ENCODE peak calls at places on chromosomes 7 and 10, in ten cellular contexts. J, B, H, F, C, Q, K, L, V and W are unnamed samples. For H3K4me1, the result is how much of the 10 kb centered on the place peaks cover.

GRCh38 chr10:62613429-62613828 is 191.1 kb upstream of the ADO start:
- DNase-seq in H (no peak), L (no peak), Q (peak), F (no peak), B (no peak), V (no peak), J (no peak), K (no peak), C (no peak), W (no peak)

GRCh38 chr7:37218956-37219355 is 229.7 kb downstream of the ELMO1 start:
- DNase-seq in F (no peak), C (peak), J (no peak), H (no peak), Q (no peak), L (no peak), K (no peak), V (no peak), B (no peak), W (no peak)

GRCh38 chr10:8138471-8138870 is 84.0 kb downstream of the GATA3 start:
- DNase-seq in F (no peak), H (no peak), B (no peak), L (no peak), C (no peak), Q (no peak), V (no peak), K (no peak), J (no peak), W (no peak)

GRCh38 chr7:157845203-157845810 is 508.5 kb downstream of the DNAJB6 start:
- DNase-seq in J (no peak), V (no peak), C (no peak), K (no peak), F (no peak), L (no peak), H (no peak), B (no peak), Q (no peak), W (no peak)

GRCh38 chr7:78487464-78487863 is 688.9 kb downstream of the PHTF2 start:
- DNase-seq in K (no peak), J (no peak), F (no peak), H (no peak), C (no peak), L (peak), V (no peak), B (no peak), Q (no peak), W (no peak)

GRCh38 chr7:117630501-117630900 is 150.7 kb downstream of the CFTR start:
- DNase-seq in V (no peak), B (no peak), Q (no peak), F (no peak), H (no peak), C (no peak), K (no peak), J (no peak), L (no peak), W (no peak)

GRCh38 chr10:76432274-76433012 is 1001.0 kb downstream of the LRMDA start:
- DNase-seq in K (peak), C (peak), B (no peak), Q (no peak), L (peak), H (no peak), J (no peak), F (peak), V (no peak), W (peak)

GRCh38 chr10:1119501-1119900 is 63.3 kb downstream of the WDR37 start:
- DNase-seq in J (no peak), K (no peak), B (no peak), V (no peak), Q (no peak), F (no peak), C (no peak), L (no peak), H (peak), W (no peak)

GRCh38 chr7:95169678-95170077 is 154.7 kb downstream of the PON1 start:
- DNase-seq in L (no peak), B (no peak), H (no peak), C (no peak), J (no peak), V (no peak), K (no peak), Q (no peak), F (no peak), W (no peak)

GRCh38 chr10:5291501-5292195 is 73.1 kb upstream of the UCN3 start:
- DNase-seq in L (no peak), F (peak), V (peak), J (no peak), Q (peak), C (peak), H (peak), B (no peak), K (peak), W (no peak)
- TF ChIP-seq EP300 in L (no peak), F (no peak), V (peak), J (no peak), Q (peak), C (no peak), H (no peak), B (no peak), K (no peak), W (no peak)

DNA sequence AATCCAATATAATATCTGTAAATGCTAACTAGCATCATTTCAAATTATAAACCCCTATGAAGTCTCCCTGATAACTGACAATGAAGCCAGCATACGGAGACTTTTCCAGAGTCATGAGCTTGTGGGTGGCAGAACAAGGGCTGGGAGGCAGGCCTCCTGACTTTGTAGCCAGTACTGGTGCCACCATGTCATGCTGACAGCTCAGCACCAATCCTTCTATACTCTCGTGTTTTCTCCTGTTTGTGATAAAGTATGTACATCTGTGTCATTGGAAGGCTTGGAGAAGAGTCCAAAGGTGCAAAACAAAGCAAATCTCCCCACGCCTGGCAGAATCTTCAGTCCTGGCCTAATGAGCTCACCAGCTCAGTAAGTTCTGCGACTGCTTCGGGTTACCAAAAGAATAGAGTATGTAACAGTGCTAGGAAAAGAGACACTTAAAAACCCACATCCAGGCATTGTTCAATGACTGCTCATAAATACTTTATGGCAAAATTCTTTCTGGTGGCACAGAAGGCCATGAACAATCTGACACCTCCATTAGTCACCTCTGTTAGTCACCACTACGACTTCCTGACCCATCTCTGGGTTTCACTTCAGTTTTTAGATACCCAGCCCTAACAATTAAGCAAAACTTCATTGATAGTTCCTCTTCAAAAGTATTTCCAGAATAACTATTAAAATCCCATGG is 24.5 kb downstream of the STEAP1 start:
- DNase-seq in V (no peak), Q (peak), C (no peak), H (no peak), L (no peak), K (no peak), F (no peak), B (no peak), J (peak), W (no peak)
- H3K4me3 ChIP-seq in V (no peak), Q (no peak), C (no peak), H (no peak), L (peak), K (no peak), F (no peak), B (no peak), J (no peak), W (no peak)

GRCh38 chr10:88991900-88992237 is 1.3 kb downstream of the FAS start:
- DNase-seq in H (no peak), Q (no peak), K (no peak), L (no peak), V (no peak), F (no peak), J (no peak), C (no peak), B (no peak), W (no peak)
- H3K4me1 ChIP-seq in H (half or more), Q (under half), K (half or more), L (under half), V (under half), F (under half), J (under half), C (half or more), B (half or more), W (under half)

DNA sequence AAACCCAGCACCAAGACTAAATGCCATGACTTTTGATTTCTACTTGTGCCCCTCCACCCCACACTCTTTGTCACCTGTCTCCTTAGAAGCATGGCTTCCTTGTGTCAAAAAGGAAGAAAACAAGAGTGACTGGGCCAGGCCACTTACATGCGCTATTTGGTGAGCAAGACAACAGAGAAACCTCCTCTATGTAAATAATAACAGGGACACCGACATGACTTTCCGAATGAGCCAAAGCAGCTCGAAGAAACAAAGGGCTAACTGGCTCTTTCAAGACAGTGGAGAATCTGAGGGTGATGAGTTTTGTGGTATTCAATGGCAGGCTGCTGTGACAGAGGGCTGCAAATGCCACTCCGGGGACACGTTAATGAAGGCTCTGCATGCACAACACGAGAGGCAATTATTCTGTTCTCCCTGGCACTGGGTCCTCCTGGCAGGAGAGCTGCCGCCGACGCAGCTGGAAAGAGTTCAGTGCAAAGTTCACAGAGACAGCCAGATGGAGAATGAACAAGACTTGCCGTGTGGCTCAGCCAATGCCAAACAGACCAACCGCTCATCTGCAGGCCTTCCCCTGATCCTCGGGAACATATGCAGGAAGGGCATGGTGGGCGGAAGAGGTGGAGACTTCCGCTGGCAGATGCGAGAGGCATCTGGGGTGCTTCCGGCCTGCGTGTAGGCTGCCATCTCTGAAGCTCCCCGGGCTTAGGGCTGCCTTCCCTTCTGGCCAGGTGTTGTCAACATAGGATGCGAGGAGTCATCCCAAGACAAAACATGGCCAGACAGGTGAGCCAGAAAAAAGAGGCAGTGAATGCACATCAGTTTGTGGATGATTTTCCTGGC is 59.1 kb upstream of the SMNDC1 start:
- DNase-seq in F (peak), Q (no peak), C (no peak), K (no peak), H (no peak), B (no peak), L (no peak), V (no peak), J (no peak), W (no peak)
- TF ChIP-seq EP300 in F (no peak), Q (no peak), C (no peak), K (no peak), H (no peak), B (no peak), L (no peak), V (no peak), J (no peak), W (no peak)

GRCh38 chr10:104046651-104047050 is 39.0 kb downstream of the COL17A1 start:
- DNase-seq in V (no peak), H (no peak), J (no peak), F (no peak), Q (no peak), C (no peak), B (no peak), L (no peak), K (no peak), W (no peak)
- H3K4me3 ChIP-seq in V (no peak), H (no peak), J (no peak), F (no peak), Q (no peak), C (no peak), B (no peak), L (no peak), K (no peak), W (no peak)

DNA sequence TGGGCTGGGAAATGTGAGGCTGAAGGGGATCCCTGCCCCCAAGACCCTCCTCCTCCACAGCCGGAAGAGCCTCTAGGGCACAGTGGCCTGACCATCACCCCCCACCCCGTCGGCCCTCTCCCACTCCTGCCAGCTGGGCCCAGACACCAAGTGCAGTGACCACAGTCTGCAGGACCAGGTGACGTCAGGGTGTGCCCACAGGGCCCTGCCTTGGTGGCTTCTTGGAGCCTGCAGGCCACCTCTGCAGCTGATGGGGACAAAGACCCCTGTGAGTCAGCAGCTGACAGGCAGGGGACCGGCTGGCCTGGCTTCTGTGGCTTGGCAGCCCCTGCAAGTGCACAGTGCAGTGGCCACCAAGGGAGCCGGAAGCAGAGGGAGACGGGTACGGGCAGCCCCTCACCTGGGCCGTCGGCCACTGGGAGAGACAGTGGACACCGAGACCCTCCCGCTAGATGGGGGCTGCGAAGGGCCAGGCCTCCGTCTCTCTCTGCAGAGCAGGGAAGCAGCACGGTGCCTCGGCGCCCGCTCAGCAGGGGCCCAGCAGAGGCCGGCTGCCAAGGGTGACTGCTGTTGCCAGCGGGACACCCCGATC is 274.6 kb downstream of the ELFN1 start:
- DNase-seq in H (no peak), C (no peak), F (no peak), K (peak), J (no peak), L (no peak), Q (no peak), V (no peak), B (no peak), W (no peak)
- H3K4me1 ChIP-seq in H (under half), C (under half), F (under half), K (under half), J (under half), L (under half), Q (under half), V (half or more), B (under half), W (under half)

GRCh38 chr7:82360591-82361386 is 82.8 kb downstream of the CACNA2D1 start:
- DNase-seq in Q (no peak), V (no peak), C (no peak), F (no peak), B (no peak), J (no peak), K (no peak), L (no peak), H (no peak), W (no peak)

GRCh38 chr7:82364671-82365070 is 78.9 kb downstream of the CACNA2D1 start:
- DNase-seq in H (no peak), F (no peak), V (no peak), Q (no peak), L (no peak), K (no peak), B (no peak), C (no peak), J (no peak), W (no peak)

GRCh38 chr7:82359426-82359825 is 84.2 kb downstream of the CACNA2D1 start:
- DNase-seq in K (no peak), C (no peak), L (no peak), B (no peak), V (no peak), H (no peak), J (no peak), F (no peak), Q (peak), W (no peak)

GRCh38 chr7:82364048-82364447 is 79.5 kb downstream of the CACNA2D1 start:
- DNase-seq in H (no peak), K (no peak), C (no peak), F (no peak), Q (no peak), L (no peak), J (no peak), B (no peak), V (no peak), W (no peak)

DNA sequence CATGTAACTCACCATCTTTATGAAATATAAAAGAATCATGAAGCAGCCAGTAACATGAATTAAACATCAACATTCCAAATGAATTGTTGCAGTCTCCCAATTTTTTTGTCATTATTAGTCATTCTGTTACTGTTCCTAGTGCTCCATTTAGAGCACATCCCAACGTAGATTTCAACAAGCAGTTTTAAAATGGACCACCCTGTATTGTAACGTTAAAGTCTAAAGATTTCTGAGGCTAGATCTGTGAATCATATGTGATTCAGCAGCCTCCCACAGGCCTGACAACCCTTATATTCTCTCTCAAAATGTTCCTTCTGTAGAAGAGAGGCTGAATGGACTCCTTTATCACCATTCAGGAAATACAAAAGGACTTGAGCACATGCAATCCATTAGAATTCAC is 81.4 kb downstream of the CACNA2D1 start:
- DNase-seq in H (no peak), Q (no peak), J (no peak), F (no peak), L (no peak), K (no peak), C (no peak), B (no peak), V (no peak), W (no peak)
- TF ChIP-seq EP300 in H (no peak), Q (no peak), J (no peak), F (no peak), L (no peak), K (no peak), C (no peak), B (no peak), V (no peak), W (no peak)